ENCODE peak calls at places on chromosomes 2 and 18, in seven cellular contexts. H is NT2/D1, K is H9, R is psoas muscle, S is pancreas, P is PC-9, J is A549. Y is an unnamed sample. For H3K9me3, the result is how much of the 10 kb centered on the place peaks cover.

GRCh38 chr2:134218928-134219707 is 34.8 kb upstream of the MGAT5 start:
- DNase-seq in H (no peak), K (no peak), R (no peak), S (no peak), P (peak), J (no peak), Y (peak)

GRCh38 chr2:74906395-74906794 is 52.0 kb upstream of the POLE4 start:
- DNase-seq in H (no peak), K (no peak), R (no peak), S (no peak), P (no peak), J (no peak), Y (no peak)

GRCh38 chr2:74747411-74748080 is 86.4 kb upstream of the HK2 start:
- DNase-seq in H (no peak), K (no peak), R (no peak), S (no peak), P (peak), J (no peak), Y (no peak)

GRCh38 chr2:10020001-10020400 is 23.3 kb upstream of the KLF11 start:
- DNase-seq in H (no peak), K (no peak), R (no peak), S (peak), P (no peak), J (no peak), Y (no peak)

GRCh38 chr2:202039278-202040100 is 5.8 kb downstream of the FZD7 start:
- DNase-seq in H (no peak), K (no peak), R (no peak), S (no peak), P (no peak), J (no peak), Y (no peak)

GRCh38 chr2:159457589-159457988 is 158.8 kb downstream of the BAZ2B start:
- DNase-seq in H (no peak), K (no peak), R (no peak), S (no peak), P (no peak), J (no peak), Y (no peak)

GRCh38 chr18:55753643-55754255 is 165.8 kb upstream of the TCF4 start:
- DNase-seq in H (no peak), K (no peak), R (no peak), S (no peak), P (peak), J (peak), Y (no peak)

GRCh38 chr2:187994464-187995331 is 297.0 kb upstream of the GULP1 start:
- DNase-seq in H (no peak), K (peak), R (no peak), S (no peak), P (no peak), J (no peak), Y (no peak)

GRCh38 chr2:233803994-233804393 is 25.9 kb downstream of the MROH2A start:
- DNase-seq in H (no peak), K (no peak), R (no peak), S (peak), P (no peak), J (no peak), Y (no peak)

GRCh38 chr2:194870974-194871535 is 786.0 kb upstream of the SLC39A10 start:
- DNase-seq in H (no peak), K (no peak), R (no peak), S (no peak), P (no peak), J (no peak), Y (no peak)

GRCh38 chr2:55012648-55013484 is 37.4 kb downstream of the RTN4 start:
- DNase-seq in H (no peak), K (no peak), R (no peak), S (no peak), P (no peak), J (no peak), Y (no peak)

GRCh38 chr2:25845843-25846505 is 32.3 kb downstream of the ASXL2 start:
- DNase-seq in H (no peak), K (no peak), R (no peak), S (no peak), P (no peak), J (no peak), Y (no peak)

GRCh38 chr18:80103231-80103630 is 5.8 kb upstream of the ADNP2 start:
- DNase-seq in H (no peak), K (no peak), R (no peak), S (no peak), P (no peak), J (no peak), Y (no peak)

GRCh38 chr18:34467059-34467458 is 242.3 kb upstream of the NOL4 start:
- DNase-seq in H (no peak), K (no peak), R (no peak), S (no peak), P (no peak), J (no peak), Y (no peak)

GRCh38 chr18:40293311-40293710 is 1661.7 kb upstream of the PIK3C3 start:
- DNase-seq in H (no peak), K (no peak), R (no peak), S (no peak), P (no peak), J (no peak), Y (no peak)

GRCh38 chr2:65227035-65227470 is 578 bp upstream of the ACTR2 start:
- DNase-seq in H (no peak), K (no peak), R (peak), S (peak), P (peak), J (no peak), Y (no peak)

GRCh38 chr18:79416022-79416676 is 20.4 kb downstream of the NFATC1 start:
- DNase-seq in H (no peak), K (no peak), R (peak), S (no peak), P (no peak), J (no peak), Y (no peak)

GRCh38 chr18:44715245-44715644 is 34.6 kb downstream of the SETBP1 start:
- DNase-seq in H (no peak), K (no peak), R (peak), S (no peak), P (no peak), J (no peak), Y (no peak)

GRCh38 chr2:2842466-2842865 is 511.4 kb upstream of the MYT1L start:
- DNase-seq in H (no peak), K (no peak), R (no peak), S (no peak), P (no peak), J (no peak), Y (no peak)

GRCh38 chr18:63974991-63975390 is 5.1 kb downstream of the SERPINB8 start:
- DNase-seq in H (no peak), K (no peak), R (no peak), S (no peak), P (no peak), J (no peak), Y (peak)

GRCh38 chr2:226644342-226644957 is 155.2 kb downstream of the IRS1 start:
- DNase-seq in H (no peak), K (no peak), R (no peak), S (no peak), P (no peak), J (no peak), Y (no peak)

GRCh38 chr2:102460467-102460866 is 12.6 kb upstream of the SLC9A4 start:
- DNase-seq in H (no peak), K (no peak), R (no peak), S (no peak), P (no peak), J (no peak), Y (no peak)

GRCh38 chr2:216362730-216363129 is 9.6 kb downstream of the MARCHF4 start:
- DNase-seq in H (no peak), K (no peak), R (no peak), S (no peak), P (no peak), J (no peak), Y (no peak)

GRCh38 chr2:224360801-224361251 is 41.1 kb downstream of the FAM124B start:
- DNase-seq in H (no peak), K (no peak), R (no peak), S (no peak), P (peak), J (no peak), Y (no peak)

GRCh38 chr2:113157108-113157896 is 16.5 kb upstream of the PSD4 start:
- DNase-seq in H (no peak), K (peak), R (no peak), S (peak), P (peak), J (no peak), Y (peak)

GRCh38 chr18:77096936-77097886 is 35.4 kb downstream of the MBP start:
- DNase-seq in H (peak), K (peak), R (no peak), S (no peak), P (no peak), J (no peak), Y (no peak)

GRCh38 chr2:127105656-127106456 is 1.1 kb downstream of the BIN1 start:
- DNase-seq in H (no peak), K (peak), R (peak), S (no peak), P (no peak), J (no peak), Y (no peak)

GRCh38 chr18:58309610-58310239 is 265.7 kb downstream of the NEDD4L start:
- DNase-seq in H (no peak), K (no peak), R (no peak), S (no peak), P (no peak), J (no peak), Y (no peak)
- H3K9me3 ChIP-seq in H (under half), K (under half), R (under half), S (under half), P (under half), J (under half), Y (under half)

GRCh38 chr18:8379187-8379941 is 229.9 kb upstream of the RAB12 start:
- DNase-seq in H (no peak), K (no peak), R (no peak), S (no peak), P (no peak), J (no peak), Y (no peak)

GRCh38 chr18:8381801-8382459 is 227.3 kb upstream of the RAB12 start:
- DNase-seq in H (no peak), K (no peak), R (no peak), S (no peak), P (no peak), J (no peak), Y (no peak)

GRCh38 chr18:8380926-8381325 is 228.3 kb upstream of the RAB12 start:
- DNase-seq in H (no peak), K (no peak), R (no peak), S (no peak), P (no peak), J (no peak), Y (no peak)

GRCh38 chr18:8375899-8376512 is 233.2 kb upstream of the RAB12 start:
- DNase-seq in H (no peak), K (no peak), R (no peak), S (no peak), P (no peak), J (no peak), Y (no peak)

GRCh38 chr18:8380006-8380405 is 229.2 kb upstream of the RAB12 start:
- DNase-seq in H (no peak), K (no peak), R (no peak), S (no peak), P (no peak), J (no peak), Y (no peak)
- H3K9me3 ChIP-seq in H (under half), K (under half), R (under half), S (under half), P (under half), J (under half), Y (under half)

GRCh38 chr2:200351815-200352214 is 45.3 kb downstream of the SPATS2L start:
- DNase-seq in H (no peak), K (no peak), R (no peak), S (no peak), P (no peak), J (no peak), Y (no peak)

GRCh38 chr2:200347301-200347700 is 40.8 kb downstream of the SPATS2L start:
- DNase-seq in H (no peak), K (no peak), R (no peak), S (no peak), P (no peak), J (no peak), Y (no peak)

GRCh38 chr2:200350796-200351195 is 44.3 kb downstream of the SPATS2L start:
- DNase-seq in H (no peak), K (no peak), R (no peak), S (no peak), P (no peak), J (no peak), Y (no peak)

GRCh38 chr2:200349868-200350267 is 43.4 kb downstream of the SPATS2L start:
- DNase-seq in H (no peak), K (no peak), R (no peak), S (no peak), P (no peak), J (no peak), Y (no peak)

GRCh38 chr2:200348897-200349563 is 42.5 kb downstream of the SPATS2L start:
- DNase-seq in H (no peak), K (no peak), R (no peak), S (no peak), P (no peak), J (no peak), Y (no peak)
- H3K9me3 ChIP-seq in H (under half), K (under half), R (under half), S (under half), P (under half), J (under half), Y (under half)

DNA sequence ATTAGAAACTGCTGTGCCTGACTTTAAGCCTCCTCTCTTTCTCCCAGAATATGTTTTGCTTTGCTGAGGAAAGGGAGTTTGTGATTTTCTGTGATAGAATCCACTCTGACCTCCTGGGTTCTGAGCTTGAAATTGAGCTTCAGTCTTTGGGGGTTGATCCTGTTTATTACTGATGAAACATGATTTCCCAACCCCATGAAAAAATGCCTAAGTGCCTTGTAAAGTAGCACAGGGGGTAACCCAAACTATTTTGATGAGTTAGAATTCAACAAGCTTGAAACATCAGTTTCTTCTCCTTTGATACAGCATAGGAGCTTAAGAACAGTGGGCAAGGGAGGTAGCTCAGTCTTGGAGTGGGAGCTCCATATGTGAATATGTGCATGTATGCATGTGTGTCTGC is 364.7 kb downstream of the OSR1 start:
- DNase-seq in H (no peak), K (no peak), R (no peak), S (no peak), P (no peak), J (no peak), Y (no peak)
- H3K9me3 ChIP-seq in H (under half), K (under half), R (under half), S (under half), P (under half), J (under half), Y (under half)

DNA sequence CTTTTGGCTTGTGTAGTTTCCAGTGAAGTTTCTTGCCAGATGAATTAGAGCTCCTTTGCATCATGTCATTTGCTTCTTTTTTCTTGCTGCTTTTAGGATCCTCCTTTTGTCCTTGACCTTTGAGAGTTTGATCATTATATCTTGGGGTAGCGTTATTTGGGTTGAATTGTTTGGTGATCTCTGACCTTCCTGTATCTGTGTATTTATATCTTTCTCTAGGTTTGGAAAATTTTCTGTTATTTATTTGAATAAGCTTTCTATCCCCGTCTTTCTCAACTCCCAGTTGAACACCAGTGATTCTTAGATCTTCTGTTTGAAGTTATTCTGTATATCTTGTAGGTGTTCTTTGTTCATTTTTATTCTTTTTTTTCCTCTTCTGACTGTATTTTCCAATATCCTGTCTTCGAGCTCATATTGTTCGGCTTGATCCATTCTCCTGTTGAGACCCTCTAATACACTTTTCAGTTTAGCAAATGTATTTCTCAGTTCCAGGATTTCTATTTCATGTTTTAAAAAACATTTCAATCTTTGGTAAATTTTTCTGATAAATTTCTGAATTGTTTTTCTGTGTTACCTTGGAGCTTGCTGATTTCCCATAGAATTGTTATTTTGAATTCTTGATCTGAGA is 20.8 kb downstream of the GALNT1 start:
- DNase-seq in H (no peak), K (no peak), R (no peak), S (no peak), P (no peak), J (no peak), Y (no peak)
- H3K9me3 ChIP-seq in H (under half), K (under half), R (under half), S (under half), P (under half), J (under half), Y (under half)

GRCh38 chr2:100121124-100121718 is 21.2 kb downstream of the AFF3 start:
- DNase-seq in H (no peak), K (no peak), R (no peak), S (no peak), P (no peak), J (no peak), Y (no peak)

GRCh38 chr2:100124746-100125145 is 17.6 kb downstream of the AFF3 start:
- DNase-seq in H (no peak), K (no peak), R (no peak), S (no peak), P (no peak), J (no peak), Y (no peak)

GRCh38 chr2:100114011-100114433 is 28.4 kb downstream of the AFF3 start:
- DNase-seq in H (no peak), K (no peak), R (no peak), S (no peak), P (no peak), J (no peak), Y (peak)

DNA sequence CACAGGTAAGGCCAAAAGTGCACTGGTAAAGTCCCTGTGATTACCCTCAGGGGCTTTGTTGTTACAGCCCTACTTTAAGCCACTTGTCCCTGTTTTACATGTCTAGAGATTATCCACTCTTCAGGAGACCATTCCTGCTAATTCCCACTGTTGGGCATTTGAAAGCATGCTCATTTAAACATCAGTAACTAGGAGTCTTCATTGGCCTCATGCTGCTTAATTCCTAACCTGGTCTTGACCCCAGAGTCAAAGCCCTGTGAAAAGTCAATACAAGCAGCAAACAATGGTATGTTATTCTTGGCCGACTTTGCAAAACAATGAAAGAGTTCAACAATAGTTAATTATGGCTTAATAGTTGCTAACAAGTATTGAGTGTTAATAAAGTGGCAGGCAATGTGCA is 23.2 kb downstream of the AFF3 start:
- DNase-seq in H (peak), K (no peak), R (no peak), S (no peak), P (no peak), J (no peak), Y (no peak)
- H3K9me3 ChIP-seq in H (under half), K (under half), R (under half), S (under half), P (under half), J (under half), Y (under half)

GRCh38 chr2:204726831-204727230 is 181.6 kb downstream of the PARD3B start:
- DNase-seq in H (no peak), K (no peak), R (no peak), S (no peak), P (no peak), J (no peak), Y (no peak)
- H3K9me3 ChIP-seq in H (under half), K (under half), R (under half), S (under half), P (under half), J (under half), Y (under half)

GRCh38 chr2:120830096-120830830 is 94.6 kb downstream of the GLI2 start:
- DNase-seq in H (no peak), K (no peak), R (no peak), S (no peak), P (no peak), J (no peak), Y (no peak)

GRCh38 chr2:120832296-120833070 is 96.8 kb downstream of the GLI2 start:
- DNase-seq in H (no peak), K (no peak), R (no peak), S (no peak), P (no peak), J (no peak), Y (no peak)

GRCh38 chr2:120829633-120830025 is 94.0 kb downstream of the GLI2 start:
- DNase-seq in H (no peak), K (no peak), R (no peak), S (no peak), P (no peak), J (no peak), Y (no peak)

GRCh38 chr2:120831891-120832290 is 96.2 kb downstream of the GLI2 start:
- DNase-seq in H (no peak), K (no peak), R (no peak), S (no peak), P (no peak), J (no peak), Y (no peak)

DNA sequence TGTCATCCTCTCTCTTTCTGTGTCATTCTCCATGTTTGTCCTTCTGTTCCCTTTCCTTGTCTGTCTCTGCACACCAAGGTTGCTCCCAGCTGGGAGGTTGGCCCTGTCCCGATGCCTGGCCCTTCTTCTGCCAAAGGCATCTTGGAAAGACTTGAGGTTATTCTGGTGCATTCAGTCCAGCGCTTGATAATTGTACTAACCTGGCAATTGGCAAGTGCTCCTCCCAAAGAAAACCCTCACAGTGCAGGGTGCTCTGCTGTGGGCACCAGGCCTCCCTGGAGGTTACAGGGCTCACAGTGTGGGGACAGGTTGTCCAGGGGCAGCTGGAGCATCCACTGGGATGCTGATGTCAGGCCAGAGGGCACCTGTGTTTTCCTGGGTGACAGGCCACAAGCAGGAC is 95.4 kb downstream of the GLI2 start:
- DNase-seq in H (no peak), K (no peak), R (no peak), S (no peak), P (no peak), J (no peak), Y (no peak)
- H3K9me3 ChIP-seq in H (under half), K (under half), R (under half), S (under half), P (under half), J (under half), Y (under half)

DNA sequence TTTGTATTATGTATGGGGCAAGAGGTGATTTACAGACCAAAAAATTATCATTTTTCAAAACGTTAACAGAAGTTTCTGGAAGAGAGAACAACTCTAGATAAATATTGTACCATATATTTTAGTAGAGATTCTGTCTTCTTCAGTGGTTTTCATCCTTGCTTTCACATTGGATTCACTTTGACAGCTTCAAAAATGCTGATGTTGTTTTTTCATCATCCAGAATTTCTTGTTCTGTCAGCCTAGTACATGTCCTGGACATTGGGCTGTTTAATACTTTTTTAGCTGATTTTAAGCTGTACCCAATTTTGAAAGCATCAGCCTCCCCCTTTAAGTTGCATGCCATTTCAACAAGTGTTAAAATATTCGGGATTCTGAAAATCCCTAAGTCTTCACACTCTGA is 711.3 kb upstream of the LRATD1 start:
- DNase-seq in H (no peak), K (no peak), R (no peak), S (no peak), P (no peak), J (no peak), Y (no peak)
- H3K9me3 ChIP-seq in H (under half), K (under half), R (under half), S (under half), P (under half), J (under half), Y (under half)

GRCh38 chr2:212997526-212998020 is 153.8 kb downstream of the IKZF2 start:
- DNase-seq in H (no peak), K (peak), R (no peak), S (no peak), P (no peak), J (no peak), Y (no peak)
- H3K9me3 ChIP-seq in H (under half), K (under half), R (under half), S (under half), P (under half), J (under half), Y (under half)

Y was measured in CD4-positive, CD25-positive, alpha-beta regulatory T cell.